ENCODE peak calls at places on chromosomes 11 and 22, in five cellular contexts. R is fibroblast of pulmonary artery, P is transverse colon, D is NB4, S is coronary artery. V is an unnamed sample.

GRCh38 chr22:31537019-31537535 is 40.7 kb downstream of the SFI1 start:
- DNase-seq in R (peak; percentile 21), P (no peak), D (no peak), S (no peak), V (no peak)

GRCh38 chr11:65558002-65558784 is at the start of gene LTBP3:
- DNase-seq in R (peak; percentile 82), P (peak; percentile 77), D (peak; percentile 69), S (peak; percentile 93), V (no peak)

GRCh38 chr11:45021001-45021400 is 70.3 kb upstream of the TP53I11 start:
- DNase-seq in R (no peak), P (no peak), D (peak; percentile 75), S (no peak), V (no peak)

GRCh38 chr11:133694701-133695100 is 150.6 kb downstream of the SPATA19 start:
- DNase-seq in R (no peak), P (no peak), D (no peak), S (no peak), V (no peak)

GRCh38 chr11:118606844-118607228 is 579 bp upstream of the PHLDB1 start:
- DNase-seq in R (no peak), P (no peak), D (no peak), S (no peak), V (no peak)

GRCh38 chr11:80960331-80961095 is 1519.7 kb upstream of the TENM4 start:
- DNase-seq in R (no peak), P (no peak), D (no peak), S (no peak), V (no peak)

GRCh38 chr11:15985127-15985862 is 371.1 kb downstream of the SOX6 start:
- DNase-seq in R (peak; percentile 4), P (no peak), D (no peak), S (no peak), V (no peak)

GRCh38 chr22:33835196-33835788 is 85.0 kb downstream of the LARGE1 start:
- DNase-seq in R (no peak), P (peak; percentile 70), D (no peak), S (no peak), V (no peak)

GRCh38 chr11:87743002-87743401 is 432.2 kb downstream of the RAB38 start:
- DNase-seq in R (no peak), P (no peak), D (peak; percentile 20), S (no peak), V (no peak)

GRCh38 chr11:35061516-35062440 is 77.2 kb upstream of the CD44 start:
- DNase-seq in R (no peak), P (no peak), D (no peak), S (no peak), V (no peak)

GRCh38 chr11:130897262-130898182 is 18.8 kb downstream of the SNX19 start:
- DNase-seq in R (peak; percentile 98), P (peak; percentile 57), D (no peak), S (peak; percentile 97), V (no peak)

GRCh38 chr11:68659158-68659921 is 25.0 kb upstream of the GAL start:
- DNase-seq in R (peak; percentile 98), P (peak; percentile 14), D (no peak), S (no peak), V (no peak)

GRCh38 chr11:120674537-120674936 is 163.0 kb downstream of the GRIK4 start:
- DNase-seq in R (peak; percentile 17), P (no peak), D (no peak), S (no peak), V (no peak)

GRCh38 chr11:133928628-133929059 is 28.1 kb downstream of the IGSF9B start:
- DNase-seq in R (no peak), P (no peak), D (peak; percentile 88), S (no peak), V (no peak)

GRCh38 chr22:44975444-44976262 is 34.2 kb downstream of the PHF21B start:
- DNase-seq in R (peak; percentile 84), P (peak; percentile 77), D (peak; percentile 86), S (no peak), V (peak; percentile 2)

GRCh38 chr22:20656902-20657836 is 116.7 kb upstream of the SERPIND1 start:
- DNase-seq in R (no peak), P (no peak), D (peak; percentile 34), S (no peak), V (no peak)

GRCh38 chr11:12556788-12557384 is 117.3 kb upstream of the TEAD1 start:
- DNase-seq in R (peak; percentile 98), P (peak; percentile 56), D (no peak), S (no peak), V (no peak)

GRCh38 chr22:33570110-33570509 is 350.2 kb downstream of the LARGE1 start:
- DNase-seq in R (no peak), P (no peak), D (peak; percentile 6), S (no peak), V (no peak)

GRCh38 chr11:8346157-8346755 is 82.6 kb upstream of the LMO1 start:
- DNase-seq in R (no peak), P (no peak), D (no peak), S (no peak), V (no peak)

GRCh38 chr11:105786766-105787165 is 176.9 kb downstream of the GRIA4 start:
- DNase-seq in R (no peak), P (no peak), D (no peak), S (no peak), V (no peak)

GRCh38 chr11:78350101-78350645 is 67.4 kb downstream of the GAB2 start:
- DNase-seq in R (peak; percentile 65), P (peak; percentile 19), D (peak; percentile 78), S (no peak), V (no peak)

GRCh38 chr11:7548659-7549283 is 35.0 kb downstream of the PPFIBP2 start:
- DNase-seq in R (no peak), P (peak; percentile 66), D (peak; percentile 35), S (no peak), V (no peak)

GRCh38 chr11:105315287-105315686 is 175.7 kb upstream of the CARD18 start:
- DNase-seq in R (no peak), P (no peak), D (no peak), S (no peak), V (no peak)

GRCh38 chr11:2223153-2223794 is 47.1 kb downstream of the ASCL2 start:
- DNase-seq in R (no peak), P (no peak), D (no peak), S (no peak), V (no peak)
- H3K4me3 ChIP-seq in R (no peak overlapping the region), P (no peak overlapping the region), D (no peak overlapping the region), S (no peak overlapping the region), V (no peak overlapping the region)

GRCh38 chr22:37604875-37605274 is 3.8 kb upstream of the GGA1 start:
- DNase-seq in R (no peak), P (no peak), D (no peak), S (no peak), V (no peak)
- H3K4me3 ChIP-seq in R (no peak overlapping the region), P (no peak overlapping the region), D (no peak overlapping the region), S (no peak overlapping the region), V (no peak overlapping the region)

GRCh38 chr22:23751441-23751996 is 607 bp upstream of the ZNF70 start:
- DNase-seq in R (no peak), P (peak; percentile 50), D (peak; percentile 31), S (no peak), V (no peak)

GRCh38 chr22:23752750-23753149 is 1.5 kb downstream of the VPREB3 start:
- DNase-seq in R (no peak), P (no peak), D (no peak), S (no peak), V (no peak)

GRCh38 chr22:23750744-23751440 is at the start of gene ZNF70:
- DNase-seq in R (peak; percentile 72), P (peak; percentile 93), D (peak; percentile 88), S (peak; percentile 85), V (peak; percentile 29)

GRCh38 chr22:23753371-23753770 is 854 bp downstream of the VPREB3 start:
- DNase-seq in R (no peak), P (no peak), D (peak; percentile 59), S (no peak), V (no peak)

GRCh38 chr22:23752090-23752691 is 1.3 kb upstream of the ZNF70 start:
- DNase-seq in R (no peak), P (peak; percentile 36), D (peak; percentile 80), S (no peak), V (peak; percentile 20)
- H3K4me3 ChIP-seq in R (no peak overlapping the region), P (peak overlapping the region; percentile 61), D (no peak overlapping the region), S (no peak overlapping the region), V (no peak overlapping the region)

GRCh38 chr22:46537946-46538815 is 761 bp upstream of the CELSR1 start:
- DNase-seq in R (peak; percentile 40), P (no peak), D (peak; percentile 69), S (no peak), V (no peak)

GRCh38 chr22:46538816-46539163 is 1.4 kb upstream of the CELSR1 start:
- DNase-seq in R (peak; percentile 42), P (no peak), D (peak; percentile 72), S (no peak), V (no peak)

GRCh38 chr22:46541536-46541935 is 4.1 kb upstream of the CELSR1 start:
- DNase-seq in R (no peak), P (no peak), D (no peak), S (no peak), V (no peak)

GRCh38 chr22:46537221-46537945 is at the start of gene CELSR1:
- DNase-seq in R (peak; percentile 22), P (peak; percentile 41), D (peak; percentile 82), S (no peak), V (no peak)

DNA sequence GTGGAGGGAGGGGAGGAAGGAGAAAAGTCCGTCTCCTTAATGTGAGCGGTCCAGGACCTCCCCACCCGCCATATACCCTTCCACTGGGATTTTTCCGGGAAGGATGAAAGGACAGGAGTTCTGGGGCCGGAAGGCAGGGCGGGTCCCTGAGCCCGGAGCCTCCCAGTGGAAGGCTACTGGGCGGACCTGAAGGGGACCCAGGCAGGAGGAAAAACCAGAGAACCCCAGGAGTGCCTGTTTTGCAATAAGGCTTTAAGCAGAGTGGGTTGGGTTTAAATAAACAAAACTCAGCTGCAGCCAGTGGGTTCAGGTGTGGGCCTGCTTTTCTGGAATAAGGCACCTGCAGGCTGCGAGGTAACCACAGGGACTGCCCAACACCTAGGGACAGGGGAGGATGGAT is 1.7 kb upstream of the CELSR1 start:
- DNase-seq in R (no peak), P (no peak), D (no peak), S (no peak), V (no peak)
- H3K4me3 ChIP-seq in R (no peak overlapping the region), P (no peak overlapping the region), D (peak overlapping the region; percentile 52), S (peak overlapping the region; percentile 69), V (peak overlapping the region; percentile 53)

DNA sequence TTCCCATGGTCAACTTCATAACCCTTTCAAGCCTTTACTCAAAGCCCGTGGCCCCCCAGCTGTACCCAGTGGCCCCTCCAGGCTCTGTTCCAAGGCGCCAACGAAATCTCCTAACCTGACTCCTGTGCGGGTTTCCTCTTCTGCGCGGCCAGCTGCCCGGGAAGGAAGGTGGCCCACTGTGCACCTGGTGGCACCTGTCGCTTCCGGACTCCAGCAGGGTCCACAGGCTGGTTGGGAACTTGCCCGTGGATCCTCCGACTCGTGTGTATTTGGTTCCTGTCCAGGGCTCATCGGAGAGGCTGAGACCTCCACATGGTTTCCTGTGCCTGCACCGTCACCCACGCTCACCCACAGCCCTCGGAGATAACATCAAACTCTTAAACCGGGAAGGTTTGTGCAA is 335.4 kb downstream of the BRD1 start:
- DNase-seq in R (no peak), P (no peak), D (no peak), S (peak; percentile 21), V (no peak)
- H3K4me3 ChIP-seq in R (no peak overlapping the region), P (no peak overlapping the region), D (peak overlapping the region; percentile 74), S (no peak overlapping the region), V (no peak overlapping the region)

DNA sequence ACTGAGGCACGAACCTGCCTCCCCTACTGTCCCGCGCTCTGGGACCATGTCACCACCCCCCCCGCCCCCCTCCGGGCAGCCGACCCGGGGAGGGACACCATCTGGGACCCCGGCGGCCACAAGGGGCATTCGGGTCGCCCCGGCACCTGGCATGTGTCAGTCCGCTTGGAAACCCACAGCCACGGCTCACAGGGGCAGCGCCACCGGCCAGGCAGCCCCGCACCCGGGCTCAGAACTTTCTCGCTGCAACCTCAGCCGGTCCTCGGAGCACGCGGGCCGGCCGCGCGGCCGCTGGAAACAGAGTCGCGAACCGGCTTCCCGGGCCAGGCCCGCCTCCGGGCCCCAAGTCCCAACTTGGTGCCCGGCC is 159.9 kb upstream of the GRK3 start:
- DNase-seq in R (no peak), P (no peak), D (peak; percentile 49), S (no peak), V (no peak)
- H3K4me3 ChIP-seq in R (peak overlapping the region; percentile 74), P (peak overlapping the region; percentile 65), D (peak overlapping the region; percentile 89), S (peak overlapping the region; percentile 100), V (peak overlapping the region; percentile 93)

V was measured in esophagus squamous epithelium.